ENCODE peak calls at places on chromosomes 13 and 19, in four cellular contexts. B, O, P and Y are unnamed samples.

GRCh38 chr19:21697698-21698097 is 69.7 kb downstream of the ZNF100 start:
- DNase-seq in O (no peak), B (no peak), P (no peak), Y (no peak)

GRCh38 chr19:1424182-1424955 is 13.8 kb upstream of the RPS15 start:
- DNase-seq in O (no peak), B (no peak), P (no peak), Y (no peak)

GRCh38 chr19:16381756-16382401 is 57.3 kb downstream of the KLF2 start:
- DNase-seq in P (no peak), B (peak; percentile 41), O (no peak), Y (no peak)

GRCh38 chr19:12884926-12885748 is 1.9 kb downstream of the KLF1 start:
- DNase-seq in P (no peak), O (peak; percentile 77), B (no peak), Y (peak; percentile 83)

GRCh38 chr13:39051157-39051556 is 12.9 kb downstream of the NHLRC3 start:
- DNase-seq in B (no peak), P (peak; percentile 36), O (no peak), Y (no peak)

GRCh38 chr19:4533835-4534424 is 1.1 kb downstream of the PLIN5 start:
- DNase-seq in P (no peak), B (no peak), O (no peak), Y (no peak)

GRCh38 chr19:5397804-5398692 is 57.2 kb upstream of the ZNRF4 start:
- DNase-seq in O (peak; percentile 55), B (peak; percentile 4), P (no peak), Y (peak; percentile 68)

GRCh38 chr13:55516610-55517009 is 1624.1 kb upstream of the PRR20A start:
- DNase-seq in O (no peak), B (no peak), P (no peak), Y (no peak)

GRCh38 chr13:100530645-100531044 is 57.9 kb downstream of the GGACT start:
- DNase-seq in P (no peak), B (peak; percentile 45), O (no peak), Y (no peak)

GRCh38 chr13:85019121-85019520 is 780.1 kb downstream of the SLITRK6 start:
- DNase-seq in B (no peak), O (no peak), P (no peak), Y (no peak)

GRCh38 chr19:29766100-29766499 is 45.7 kb upstream of the CCNE1 start:
- DNase-seq in B (no peak), P (no peak), O (no peak), Y (no peak)

GRCh38 chr19:18589380-18590272 is 1.0 kb downstream of the REX1BD start:
- DNase-seq in B (peak; percentile 57), O (peak; percentile 76), P (no peak), Y (peak; percentile 85)
- TF ChIP-seq CTCF in B (no peak), O (no peak), P (peak; percentile 2), Y (no peak)

DNA sequence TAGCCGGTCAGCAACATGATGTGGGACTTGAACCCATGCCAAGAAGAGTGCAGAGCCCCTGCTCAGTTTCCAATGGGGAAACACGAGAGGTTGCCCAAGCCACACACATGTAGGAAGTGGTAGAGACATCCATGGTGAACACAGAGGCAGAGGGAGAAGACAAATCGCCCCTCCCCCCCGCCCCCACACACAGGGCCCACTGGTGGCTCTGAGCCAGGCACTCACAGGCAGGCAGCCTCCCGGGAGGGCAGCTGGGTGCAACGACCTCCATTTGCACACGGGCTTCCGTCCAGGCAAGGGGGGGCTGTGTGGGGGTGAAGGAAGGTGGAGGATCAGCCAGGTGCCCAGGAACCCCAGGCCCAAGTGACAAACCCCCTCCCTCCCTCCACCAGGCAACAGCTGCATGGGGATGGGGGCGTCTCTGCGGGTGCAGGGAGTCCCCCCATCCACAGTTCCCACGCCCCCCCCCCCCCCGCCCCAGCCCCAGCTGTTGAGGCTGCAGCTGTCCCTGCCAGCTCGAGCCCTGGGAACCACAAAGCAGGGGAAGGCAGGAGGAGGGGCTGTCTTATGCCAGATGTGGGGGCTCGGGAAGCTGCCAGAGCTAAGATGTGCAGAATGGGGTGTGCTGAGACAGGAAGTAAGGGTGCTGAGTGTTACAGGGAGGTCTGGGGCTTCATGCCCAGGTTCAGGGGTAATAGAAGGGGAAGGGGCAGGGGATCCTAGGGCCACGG is 3.4 kb downstream of the NOTCH3 start:
- DNase-seq in B (no peak), O (no peak), P (no peak), Y (no peak)
- TF ChIP-seq CTCF in B (no peak), O (no peak), P (no peak), Y (no peak)

DNA sequence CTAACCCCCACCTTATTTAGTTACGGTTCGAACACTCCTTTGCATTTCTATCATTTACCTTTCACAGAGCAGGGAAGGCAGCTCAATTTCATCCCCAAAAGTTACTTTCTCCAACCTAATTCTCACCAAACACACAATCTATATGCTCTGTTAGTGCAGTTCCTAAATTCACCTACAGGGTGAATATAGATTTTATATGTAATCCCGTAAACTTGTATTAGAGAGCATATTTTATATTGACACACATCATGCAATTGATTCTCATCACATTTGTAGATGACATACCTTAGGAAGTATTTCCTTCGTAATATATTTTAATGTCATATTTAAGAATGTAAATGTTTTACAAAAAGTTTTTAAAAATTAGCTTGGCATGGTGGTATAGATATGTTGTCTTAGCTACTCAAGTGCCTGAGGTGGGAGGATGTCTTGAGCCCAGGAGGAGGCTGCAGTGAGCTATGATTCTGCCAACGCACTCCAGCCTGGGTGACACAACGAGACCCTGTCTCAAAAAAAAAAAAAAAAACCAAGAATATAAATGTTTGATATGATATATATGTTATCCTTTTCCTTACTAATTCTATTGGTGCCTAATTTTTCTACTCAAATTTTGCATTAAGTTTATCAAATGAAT is 57.3 kb upstream of the TNFRSF19 start:
- DNase-seq in B (no peak), O (no peak), P (no peak), Y (no peak)
- TF ChIP-seq CTCF in B (no peak), O (peak; percentile 70), P (no peak), Y (peak; percentile 66)

DNA sequence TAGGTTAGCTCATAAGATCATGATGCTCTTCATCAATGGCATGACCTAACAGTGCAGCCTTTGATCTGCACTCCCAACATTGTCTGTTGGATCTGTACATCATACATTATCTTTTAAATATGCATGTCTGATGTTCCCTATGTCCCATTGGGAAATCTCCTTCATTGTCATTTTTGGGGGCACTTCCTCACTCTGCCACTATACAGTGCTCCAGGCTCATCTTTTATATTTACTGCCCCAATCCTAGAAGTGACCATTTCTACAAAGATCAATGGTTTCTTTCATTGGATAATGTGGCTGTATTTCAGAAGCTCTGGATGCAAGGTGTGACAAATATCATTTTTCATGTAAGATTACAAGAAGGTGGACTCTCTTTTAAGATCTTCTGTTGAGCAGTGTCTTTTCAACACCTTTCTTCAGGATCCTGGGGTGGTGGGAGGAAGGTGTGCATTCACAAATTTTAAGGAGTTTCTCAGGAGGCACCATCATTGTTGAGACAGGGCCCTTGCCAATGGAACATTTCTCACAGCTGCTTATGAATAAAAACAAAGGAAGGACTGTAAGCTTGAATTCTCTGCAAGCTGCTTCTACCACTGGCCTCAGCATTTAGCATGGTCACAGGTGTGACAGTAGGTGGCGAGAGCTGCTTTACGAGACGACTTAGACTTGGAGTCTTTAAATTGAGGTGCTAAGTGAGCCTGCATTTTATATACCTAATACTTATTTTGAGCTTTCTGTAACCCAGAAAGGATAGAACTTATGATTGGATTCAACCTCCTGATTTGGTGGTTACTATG is 403.0 kb downstream of the LMO7 start:
- DNase-seq in O (no peak), P (no peak), B (no peak), Y (no peak)
- TF ChIP-seq CTCF in O (no peak), P (no peak), B (no peak), Y (no peak)

GRCh38 chr19:18419195-18419698 is at the start of gene SSBP4:
- DNase-seq in P (no peak), B (peak; percentile 80), O (peak; percentile 84), Y (peak; percentile 82)
- TF ChIP-seq CTCF in P (no peak), B (no peak), O (peak; percentile 23), Y (peak; percentile 38)

DNA sequence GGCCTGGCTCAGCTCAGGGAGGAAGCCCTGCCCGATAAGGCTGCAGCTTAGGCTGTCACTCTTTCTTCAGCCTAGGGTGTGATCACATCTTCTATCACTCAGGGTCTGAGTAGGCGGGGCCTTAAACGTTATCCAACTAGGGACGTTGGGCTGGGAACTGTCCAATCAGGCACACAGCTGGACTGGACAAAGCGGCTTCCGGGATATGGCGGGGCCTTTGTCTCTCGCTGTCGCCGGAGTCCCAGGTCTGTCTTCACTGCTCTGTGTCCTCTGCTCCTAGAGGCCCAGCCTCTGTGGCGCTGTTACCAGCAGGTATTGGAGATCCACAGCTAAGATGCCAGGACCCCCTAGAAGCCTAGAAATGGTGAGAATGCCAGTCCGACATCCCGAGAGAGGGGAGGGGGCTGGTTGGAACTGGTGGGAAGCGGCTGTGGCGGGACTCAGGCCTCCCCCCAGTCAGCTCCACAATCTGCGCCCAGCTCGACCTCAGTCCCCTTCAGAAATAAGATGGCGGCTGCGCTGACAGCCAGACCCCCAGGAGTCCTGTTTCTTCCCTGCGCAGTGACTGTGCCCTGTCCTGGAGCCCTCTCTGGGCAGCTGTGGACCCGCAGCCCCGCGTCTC is at the start of gene ZNF254:
- DNase-seq in B (peak; percentile 88), O (peak; percentile 85), P (peak; percentile 93), Y (peak; percentile 89)
- TF ChIP-seq CTCF in B (no peak), O (no peak), P (peak; percentile 7), Y (no peak)

DNA sequence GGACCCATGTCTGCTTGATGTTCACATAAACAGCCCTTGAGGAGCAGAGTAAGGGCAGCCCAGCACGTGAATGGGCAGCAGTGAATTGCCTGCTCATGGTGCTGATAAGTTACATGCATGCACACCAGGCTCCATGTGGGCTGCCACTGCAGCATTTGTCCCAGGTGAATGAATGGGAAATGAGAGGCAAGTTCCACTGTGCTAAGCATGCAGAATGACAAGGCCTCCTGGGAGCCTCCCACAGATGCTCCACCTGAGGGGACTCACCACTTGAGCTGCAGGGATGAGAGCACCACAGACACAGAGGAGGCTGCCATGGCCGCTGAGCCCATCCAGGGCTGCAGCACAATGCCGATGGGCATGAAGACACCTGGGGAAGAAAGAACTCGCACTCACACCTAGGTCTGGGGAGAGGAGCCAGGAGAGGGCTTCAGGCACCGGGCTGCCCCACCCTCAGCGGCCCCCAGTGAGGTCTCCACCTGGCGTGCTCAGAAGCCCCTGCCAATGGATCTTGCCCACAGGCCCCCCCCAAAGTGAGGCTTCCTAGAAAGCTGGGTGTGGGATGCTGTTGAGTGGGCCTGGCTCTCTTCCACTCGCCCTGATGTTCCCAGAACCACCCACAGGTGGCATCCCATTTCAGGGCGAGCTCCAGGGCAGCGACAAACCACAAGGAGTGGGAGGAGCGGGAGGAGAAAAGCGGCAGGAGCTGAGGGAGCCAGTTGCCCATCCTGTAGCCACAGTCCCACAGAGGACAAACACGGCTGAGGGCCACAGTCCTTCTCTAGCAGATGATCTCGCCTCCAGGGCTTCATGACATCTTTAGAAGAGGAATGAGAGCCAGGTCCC is 73.8 kb downstream of the CCDC70 start:
- DNase-seq in B (no peak), P (no peak), O (peak; percentile 55), Y (no peak)
- TF ChIP-seq CTCF in B (no peak), P (peak; percentile 14), O (no peak), Y (no peak)

DNA sequence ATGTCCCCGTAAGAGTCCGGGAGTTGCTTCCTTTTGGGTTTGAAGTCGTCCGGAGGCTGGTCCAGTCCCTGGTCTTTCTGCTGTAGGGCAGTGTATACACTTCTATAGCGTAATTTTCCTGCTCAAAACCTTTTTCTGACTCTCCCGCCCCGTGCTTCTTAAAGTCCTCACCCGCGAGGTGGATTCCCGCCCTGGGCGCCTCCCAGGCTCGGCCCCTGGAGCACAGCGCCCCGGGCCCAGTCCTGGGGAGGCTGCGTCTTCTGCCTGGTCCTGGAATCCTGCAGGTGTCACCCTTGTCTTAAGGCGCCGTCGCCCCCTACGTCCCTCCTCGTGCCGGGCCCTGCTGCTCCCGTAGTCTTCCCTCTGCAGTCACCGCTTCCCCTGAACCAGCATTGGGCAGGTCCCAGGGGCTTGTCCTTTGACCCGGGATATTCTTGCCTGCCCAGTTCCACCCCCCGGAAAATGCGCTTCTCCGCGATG is 34.4 kb upstream of the ZNF808 start:
- DNase-seq in P (no peak), O (peak; percentile 20), B (no peak), Y (peak; percentile 47)
- TF ChIP-seq CTCF in P (no peak), O (no peak), B (no peak), Y (no peak)